ENCODE peak calls at places on chromosome 22, in four cellular contexts. One of them, this sample, is unnamed.

GRCh38 chr22:42889290-42889689 is 32.2 kb upstream of the ARFGAP3 start:
- DNase-seq in HL-60: peak; percentile 84
- DNase-seq in K562: no peak
- DNase-seq in GM12878: peak; percentile 97
- DNase-seq in this sample: peak; percentile 73

GRCh38 chr22:30969532-30970355 is 679 bp downstream of the TUG1 start:
- DNase-seq in K562: peak; percentile 66
- DNase-seq in GM12878: no peak
- DNase-seq in HL-60: peak; percentile 38
- DNase-seq in this sample: no peak

GRCh38 chr22:30868663-30869385 is 99.8 kb downstream of the MORC2 start:
- DNase-seq in GM12878: no peak
- DNase-seq in K562: peak; percentile 19
- DNase-seq in HL-60: no peak
- DNase-seq in this sample: peak; percentile 12

GRCh38 chr22:29233503-29233902 is 27.8 kb downstream of the EMID1 start:
- DNase-seq in HL-60: no peak
- DNase-seq in GM12878: no peak
- DNase-seq in K562: no peak
- DNase-seq in this sample: no peak

GRCh38 chr22:31491218-31491962 is 1.7 kb upstream of the EIF4ENIF1 start:
- DNase-seq in GM12878: no peak
- DNase-seq in K562: no peak
- DNase-seq in HL-60: no peak
- DNase-seq in this sample: no peak

GRCh38 chr22:49230194-49230577 is 597.5 kb downstream of the BRD1 start:
- DNase-seq in K562: peak; percentile 12
- DNase-seq in HL-60: no peak
- DNase-seq in GM12878: no peak
- DNase-seq in this sample: no peak

GRCh38 chr22:25746012-25746373 is 4.0 kb downstream of the MYO18B start:
- DNase-seq in HL-60: no peak
- DNase-seq in GM12878: no peak
- DNase-seq in K562: no peak
- DNase-seq in this sample: no peak

GRCh38 chr22:41417622-41418390 is 28.8 kb downstream of the TOB2 start:
- DNase-seq in GM12878: no peak
- DNase-seq in K562: no peak
- DNase-seq in HL-60: no peak
- DNase-seq in this sample: no peak

GRCh38 chr22:41478891-41479521 is 10.1 kb downstream of the ACO2 start:
- DNase-seq in GM12878: peak; percentile 61
- DNase-seq in HL-60: peak; percentile 29
- DNase-seq in K562: no peak
- DNase-seq in this sample: no peak

GRCh38 chr22:17828502-17829080 is 54.3 kb upstream of the BID start:
- DNase-seq in HL-60: no peak
- DNase-seq in GM12878: no peak
- DNase-seq in K562: no peak
- DNase-seq in this sample: no peak

GRCh38 chr22:17164392-17165024 is 5.4 kb upstream of the HDHD5 start:
- DNase-seq in HL-60: no peak
- DNase-seq in GM12878: no peak
- DNase-seq in K562: peak; percentile 44
- DNase-seq in this sample: no peak

GRCh38 chr22:25407859-25408229 is 156.6 kb upstream of the GRK3 start:
- DNase-seq in K562: no peak
- DNase-seq in GM12878: no peak
- DNase-seq in HL-60: no peak
- DNase-seq in this sample: no peak

GRCh38 chr22:22870577-22871398 is 16.8 kb upstream of the IGLL5 start:
- DNase-seq in HL-60: no peak
- DNase-seq in GM12878: no peak
- DNase-seq in K562: peak; percentile 74
- DNase-seq in this sample: no peak

GRCh38 chr22:43299736-43300135 is 43.4 kb downstream of the SCUBE1 start:
- DNase-seq in GM12878: no peak
- DNase-seq in HL-60: no peak
- DNase-seq in K562: no peak
- DNase-seq in this sample: no peak

GRCh38 chr22:31497148-31497938 is 1.0 kb downstream of the SFI1 start:
- DNase-seq in HL-60: no peak
- DNase-seq in GM12878: no peak
- DNase-seq in K562: no peak
- DNase-seq in this sample: no peak

GRCh38 chr22:30047364-30047738 is 32.9 kb upstream of the HORMAD2 start:
- DNase-seq in K562: peak; percentile 10
- DNase-seq in HL-60: peak; percentile 34
- DNase-seq in GM12878: no peak
- DNase-seq in this sample: peak; percentile 38

GRCh38 chr22:26463688-26464087 is 19.9 kb downstream of the HPS4 start:
- DNase-seq in K562: no peak
- DNase-seq in HL-60: no peak
- DNase-seq in GM12878: no peak
- DNase-seq in this sample: no peak

GRCh38 chr22:41286639-41287091 is 678 bp upstream of the RANGAP1 start:
- DNase-seq in HL-60: peak; percentile 65
- DNase-seq in K562: no peak
- DNase-seq in GM12878: peak; percentile 39
- DNase-seq in this sample: no peak

GRCh38 chr22:50010676-50011446 is 1.7 kb downstream of the IL17REL start:
- DNase-seq in GM12878: no peak
- DNase-seq in HL-60: no peak
- DNase-seq in K562: peak; percentile 65
- DNase-seq in this sample: peak; percentile 69

GRCh38 chr22:16954060-16954403 is 54.0 kb downstream of the GAB4 start:
- DNase-seq in HL-60: no peak
- DNase-seq in GM12878: no peak
- DNase-seq in K562: peak; percentile 4
- DNase-seq in this sample: no peak

GRCh38 chr22:30188911-30189310 is 57.6 kb downstream of the LIF start:
- DNase-seq in K562: no peak
- DNase-seq in GM12878: no peak
- DNase-seq in HL-60: no peak
- DNase-seq in this sample: no peak

GRCh38 chr22:41641854-41642253 is 20.8 kb downstream of the XRCC6 start:
- DNase-seq in HL-60: no peak
- DNase-seq in K562: no peak
- DNase-seq in GM12878: no peak
- DNase-seq in this sample: no peak

GRCh38 chr22:48306785-48307570 is 1520.7 kb downstream of the BRD1 start:
- DNase-seq in K562: no peak
- DNase-seq in GM12878: no peak
- DNase-seq in HL-60: no peak
- DNase-seq in this sample: no peak

GRCh38 chr22:43168416-43169309 is 17.3 kb downstream of the TSPO start:
- DNase-seq in HL-60: no peak
- DNase-seq in GM12878: no peak
- DNase-seq in K562: no peak
- DNase-seq in this sample: no peak

GRCh38 chr22:29344137-29344536 is 28.6 kb upstream of the RASL10A start:
- DNase-seq in K562: no peak
- DNase-seq in HL-60: no peak
- DNase-seq in GM12878: no peak
- DNase-seq in this sample: no peak

GRCh38 chr22:20091690-20092476 is 11.8 kb downstream of the DGCR8 start:
- DNase-seq in K562: no peak
- DNase-seq in HL-60: no peak
- DNase-seq in GM12878: no peak
- DNase-seq in this sample: no peak

GRCh38 chr22:20094158-20094807 is 14.2 kb downstream of the DGCR8 start:
- DNase-seq in K562: no peak
- DNase-seq in HL-60: no peak
- DNase-seq in GM12878: no peak
- DNase-seq in this sample: no peak

GRCh38 chr22:20092477-20092854 is 12.4 kb downstream of the DGCR8 start:
- DNase-seq in HL-60: no peak
- DNase-seq in K562: no peak
- DNase-seq in GM12878: no peak
- DNase-seq in this sample: no peak

GRCh38 chr22:20095521-20095920 is 15.5 kb downstream of the DGCR8 start:
- DNase-seq in GM12878: no peak
- DNase-seq in HL-60: no peak
- DNase-seq in K562: no peak
- DNase-seq in this sample: no peak

DNA sequence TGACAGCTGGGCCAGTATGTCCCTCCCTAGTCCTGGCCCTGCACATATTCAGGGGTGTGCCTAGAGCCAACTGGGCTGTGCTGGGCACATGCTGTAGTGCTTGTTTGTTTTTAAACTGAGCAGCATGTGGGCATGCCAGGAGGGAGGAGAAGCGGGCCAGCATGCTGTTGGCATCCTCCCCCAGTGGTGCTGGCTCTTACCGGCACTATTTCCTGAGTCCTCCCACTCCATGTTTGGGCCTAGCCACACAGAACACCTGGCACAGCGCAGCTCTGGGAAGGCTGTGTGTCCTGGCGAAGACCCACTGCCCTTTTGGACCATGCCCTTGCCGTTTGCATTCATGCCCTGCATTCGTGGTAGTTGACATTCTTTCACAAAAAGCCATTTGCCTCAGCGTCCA is 13.4 kb downstream of the DGCR8 start:
- DNase-seq in HL-60: no peak
- DNase-seq in GM12878: no peak
- DNase-seq in K562: no peak
- DNase-seq in this sample: no peak
- TF ChIP-seq SPI1 in HL-60: no peak
- TF ChIP-seq SPI1 in GM12878: no peak
- TF ChIP-seq SPI1 in K562: no peak
- TF ChIP-seq SPI1 in this sample: no peak

DNA sequence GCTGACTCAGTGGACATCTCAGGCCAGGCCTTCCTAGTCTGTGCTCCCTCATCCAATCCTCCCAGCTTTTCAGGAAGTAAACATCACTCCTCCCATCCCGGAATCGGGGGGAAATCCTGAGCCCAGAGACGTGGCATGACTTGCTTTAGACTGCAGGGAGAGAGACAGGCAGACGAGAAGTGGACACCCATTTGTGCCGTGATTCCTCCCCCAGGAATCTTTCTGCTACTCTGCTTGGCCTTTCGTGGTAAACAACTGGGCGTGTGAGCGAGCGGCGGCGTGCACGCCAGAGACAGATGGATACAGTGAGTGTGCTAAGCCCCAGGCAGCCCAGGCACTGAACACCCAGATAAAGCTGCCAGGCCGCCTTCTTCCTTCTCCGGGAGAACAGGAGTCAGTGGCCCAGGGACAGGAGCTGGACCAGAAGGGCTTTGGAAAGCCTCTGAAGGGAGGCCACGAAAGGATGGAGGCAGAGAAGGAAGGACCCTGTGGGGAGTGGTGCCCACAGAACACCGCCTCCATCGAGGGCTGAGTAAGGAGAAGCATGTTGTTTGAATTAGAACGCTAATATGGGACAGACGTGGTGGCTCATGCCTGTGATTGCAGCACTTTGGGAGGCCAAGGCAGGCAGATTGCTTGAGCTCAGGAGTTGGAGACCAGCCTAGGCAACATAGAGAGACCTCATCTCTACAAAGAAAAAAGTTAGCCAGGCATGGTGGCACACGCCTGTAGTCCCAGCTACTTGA is 53.0 kb upstream of the PRR5 start:
- DNase-seq in GM12878: no peak
- DNase-seq in HL-60: no peak
- DNase-seq in K562: no peak
- DNase-seq in this sample: no peak
- TF ChIP-seq SPI1 in GM12878: no peak
- TF ChIP-seq SPI1 in HL-60: no peak
- TF ChIP-seq SPI1 in K562: no peak
- TF ChIP-seq SPI1 in this sample: no peak

GRCh38 chr22:37493979-37494378 is 7.8 kb upstream of the MFNG start:
- DNase-seq in HL-60: no peak
- DNase-seq in K562: no peak
- DNase-seq in GM12878: no peak
- DNase-seq in this sample: no peak

GRCh38 chr22:37489994-37490393 is 3.8 kb upstream of the MFNG start:
- DNase-seq in K562: no peak
- DNase-seq in GM12878: no peak
- DNase-seq in HL-60: no peak
- DNase-seq in this sample: no peak

GRCh38 chr22:37491106-37491505 is 4.9 kb upstream of the MFNG start:
- DNase-seq in K562: no peak
- DNase-seq in HL-60: no peak
- DNase-seq in GM12878: no peak
- DNase-seq in this sample: no peak

GRCh38 chr22:37492428-37493344 is 6.5 kb upstream of the MFNG start:
- DNase-seq in GM12878: no peak
- DNase-seq in K562: peak; percentile 55
- DNase-seq in HL-60: peak; percentile 50
- DNase-seq in this sample: peak; percentile 77

DNA sequence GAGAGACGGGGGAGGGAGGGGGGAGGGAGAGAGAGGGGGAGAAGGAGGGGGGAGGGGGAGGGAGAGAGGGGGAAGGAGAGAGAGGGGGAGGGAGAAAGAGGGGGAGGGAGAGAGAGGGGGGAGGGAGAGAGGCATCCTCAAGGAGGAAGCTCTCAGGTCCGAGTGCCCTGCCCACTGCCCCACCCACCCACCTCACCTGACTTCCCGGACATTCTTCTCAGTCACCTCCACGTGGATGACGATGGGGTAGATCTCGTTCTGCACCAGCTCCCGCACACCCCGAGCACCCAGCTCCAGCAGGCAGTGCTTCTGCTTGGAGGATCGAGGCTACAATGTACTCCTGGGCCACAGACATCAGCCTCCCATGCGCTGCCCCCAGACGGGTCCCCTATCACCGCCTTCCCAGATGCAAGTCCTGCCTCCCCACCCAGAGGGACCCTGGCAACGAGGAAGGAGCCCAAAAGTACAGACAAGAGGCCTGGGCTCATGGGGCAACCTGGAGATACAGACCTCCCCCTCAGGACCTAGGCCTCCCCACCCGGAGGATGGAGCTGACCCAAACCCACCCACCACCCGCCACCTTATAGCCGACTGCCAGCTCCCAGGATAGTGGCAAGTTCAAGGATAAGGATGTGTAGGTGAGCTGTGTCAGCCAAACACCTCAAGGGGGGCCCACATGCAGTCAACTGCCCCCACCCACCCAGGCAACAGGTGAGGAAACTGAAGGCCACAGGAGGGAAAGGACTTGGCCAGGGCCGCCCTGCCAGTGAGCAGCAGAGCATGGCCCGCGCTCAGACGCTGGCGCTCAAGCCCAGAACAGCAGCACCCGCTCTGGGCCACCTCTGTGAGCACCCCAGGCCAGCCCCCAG is 5.6 kb upstream of the MFNG start:
- DNase-seq in GM12878: no peak
- DNase-seq in HL-60: no peak
- DNase-seq in K562: peak; percentile 24
- DNase-seq in this sample: no peak
- TF ChIP-seq SPI1 in GM12878: no peak
- TF ChIP-seq SPI1 in HL-60: no peak
- TF ChIP-seq SPI1 in K562: no peak
- TF ChIP-seq SPI1 in this sample: no peak

DNA sequence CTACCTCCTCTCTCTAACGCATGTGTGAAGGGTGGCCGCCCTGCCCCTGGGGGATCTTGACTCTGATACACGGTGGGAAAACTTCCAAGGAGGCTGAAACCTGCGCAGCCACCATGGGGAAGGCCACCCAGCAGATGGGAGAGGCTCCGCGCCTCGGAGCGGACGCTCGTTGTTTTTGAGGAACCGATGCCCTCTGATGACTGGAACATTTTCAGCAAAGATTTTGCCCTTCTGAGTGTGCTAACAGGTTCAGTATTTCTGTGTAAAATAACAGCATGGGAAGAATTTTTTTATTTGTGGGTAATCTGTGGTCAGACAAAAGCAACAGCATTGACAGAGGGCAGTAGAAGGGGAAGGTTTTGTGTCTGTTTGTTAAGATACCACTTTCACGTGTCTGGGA is 16.7 kb downstream of the MB start:
- DNase-seq in GM12878: no peak
- DNase-seq in HL-60: peak; percentile 70
- DNase-seq in K562: no peak
- DNase-seq in this sample: no peak
- TF ChIP-seq SPI1 in GM12878: no peak
- TF ChIP-seq SPI1 in HL-60: peak; percentile 46
- TF ChIP-seq SPI1 in K562: no peak
- TF ChIP-seq SPI1 in this sample: no peak